ENCODE peak calls at places on chromosomes 3 and 15, in four cellular contexts. One of them, this sample, is unnamed.

GRCh38 chr3:124928333-124929202 is 6.0 kb downstream of the MUC13 start:
- DNase-seq in transverse colon: peak; percentile 74
- DNase-seq in GM23338: peak; percentile 81
- DNase-seq in psoas muscle: peak; percentile 46
- DNase-seq in this sample: peak; percentile 73

GRCh38 chr15:42324308-42324707 is 35.0 kb upstream of the CAPN3 start:
- DNase-seq in psoas muscle: no peak
- DNase-seq in transverse colon: no peak
- DNase-seq in GM23338: no peak
- DNase-seq in this sample: no peak

GRCh38 chr3:138921316-138922292 is 25.3 kb downstream of the FOXL2 start:
- DNase-seq in GM23338: no peak
- DNase-seq in transverse colon: no peak
- DNase-seq in psoas muscle: no peak
- DNase-seq in this sample: peak; percentile 78

GRCh38 chr15:70266412-70267089 is 168.8 kb upstream of the TLE3 start:
- DNase-seq in psoas muscle: peak; percentile 81
- DNase-seq in transverse colon: peak; percentile 49
- DNase-seq in GM23338: no peak
- DNase-seq in this sample: peak; percentile 71

GRCh38 chr15:40766194-40766830 is 2.4 kb downstream of the GCHFR start:
- DNase-seq in psoas muscle: no peak
- DNase-seq in GM23338: no peak
- DNase-seq in transverse colon: no peak
- DNase-seq in this sample: no peak

GRCh38 chr3:43309372-43310305 is 23.3 kb downstream of the SNRK start:
- DNase-seq in GM23338: no peak
- DNase-seq in psoas muscle: no peak
- DNase-seq in transverse colon: no peak
- DNase-seq in this sample: no peak

GRCh38 chr15:63018639-63019038 is 23.9 kb upstream of the TPM1 start:
- DNase-seq in transverse colon: no peak
- DNase-seq in psoas muscle: no peak
- DNase-seq in GM23338: no peak
- DNase-seq in this sample: no peak

GRCh38 chr3:126039870-126040269 is 44.1 kb downstream of the SLC41A3 start:
- DNase-seq in psoas muscle: no peak
- DNase-seq in transverse colon: no peak
- DNase-seq in GM23338: no peak
- DNase-seq in this sample: no peak

GRCh38 chr3:52774066-52774713 is 3.2 kb upstream of the ITIH1 start:
- DNase-seq in GM23338: no peak
- DNase-seq in psoas muscle: no peak
- DNase-seq in transverse colon: peak; percentile 2
- DNase-seq in this sample: no peak

GRCh38 chr3:155243512-155243921 is 50.0 kb downstream of the STRIT1 start:
- DNase-seq in transverse colon: no peak
- DNase-seq in GM23338: no peak
- DNase-seq in psoas muscle: no peak
- DNase-seq in this sample: no peak

GRCh38 chr3:27686642-27687041 is 35.5 kb downstream of the EOMES start:
- DNase-seq in transverse colon: no peak
- DNase-seq in psoas muscle: no peak
- DNase-seq in GM23338: no peak
- DNase-seq in this sample: no peak

GRCh38 chr3:152574461-152575079 is 260.4 kb upstream of the P2RY1 start:
- DNase-seq in GM23338: peak; percentile 74
- DNase-seq in transverse colon: peak; percentile 29
- DNase-seq in psoas muscle: peak; percentile 49
- DNase-seq in this sample: peak; percentile 60

GRCh38 chr15:35696767-35697231 is 150.8 kb upstream of the DPH6 start:
- DNase-seq in GM23338: peak; percentile 28
- DNase-seq in transverse colon: no peak
- DNase-seq in psoas muscle: no peak
- DNase-seq in this sample: no peak

GRCh38 chr3:5162102-5162501 is 25.4 kb upstream of the EDEM1 start:
- DNase-seq in GM23338: no peak
- DNase-seq in transverse colon: no peak
- DNase-seq in psoas muscle: no peak
- DNase-seq in this sample: no peak

GRCh38 chr3:98519351-98519750 is 3.4 kb downstream of the CLDND1 start:
- DNase-seq in transverse colon: no peak
- DNase-seq in GM23338: no peak
- DNase-seq in psoas muscle: no peak
- DNase-seq in this sample: no peak

GRCh38 chr3:14241716-14242115 is 63.1 kb downstream of the LSM3 start:
- DNase-seq in transverse colon: no peak
- DNase-seq in GM23338: no peak
- DNase-seq in psoas muscle: no peak
- DNase-seq in this sample: no peak

GRCh38 chr15:76147906-76148553 is 88.2 kb downstream of the TMEM266 start:
- DNase-seq in GM23338: peak; percentile 76
- DNase-seq in transverse colon: peak; percentile 63
- DNase-seq in psoas muscle: peak; percentile 64
- DNase-seq in this sample: peak; percentile 87

GRCh38 chr15:73081321-73081958 is 29.2 kb downstream of the NEO1 start:
- DNase-seq in transverse colon: no peak
- DNase-seq in GM23338: peak; percentile 74
- DNase-seq in psoas muscle: peak; percentile 8
- DNase-seq in this sample: peak; percentile 45

GRCh38 chr15:89898628-89899302 is 5.0 kb upstream of the AP3S2 start:
- DNase-seq in transverse colon: peak; percentile 53
- DNase-seq in psoas muscle: peak; percentile 30
- DNase-seq in GM23338: peak; percentile 88
- DNase-seq in this sample: peak; percentile 77

GRCh38 chr15:63169796-63170195 is 12.5 kb upstream of the RPS27L start:
- DNase-seq in GM23338: no peak
- DNase-seq in psoas muscle: peak; percentile 27
- DNase-seq in transverse colon: no peak
- DNase-seq in this sample: no peak

GRCh38 chr15:59456114-59456513 is 18.1 kb downstream of the FAM81A start:
- DNase-seq in psoas muscle: no peak
- DNase-seq in transverse colon: peak; percentile 89
- DNase-seq in GM23338: no peak
- DNase-seq in this sample: peak; percentile 84

GRCh38 chr3:123582315-123582714 is 2.5 kb downstream of the HACD2 start:
- DNase-seq in GM23338: no peak
- DNase-seq in psoas muscle: no peak
- DNase-seq in transverse colon: peak; percentile 29
- DNase-seq in this sample: no peak

GRCh38 chr15:80031841-80032240 is 27.6 kb upstream of the ZFAND6 start:
- DNase-seq in psoas muscle: no peak
- DNase-seq in transverse colon: peak; percentile 25
- DNase-seq in GM23338: no peak
- DNase-seq in this sample: no peak

GRCh38 chr3:149042766-149043386 is 43.5 kb downstream of the HLTF start:
- DNase-seq in transverse colon: no peak
- DNase-seq in GM23338: no peak
- DNase-seq in psoas muscle: no peak
- DNase-seq in this sample: no peak

GRCh38 chr15:46892621-46893160 is 824.6 kb upstream of the SEMA6D start:
- DNase-seq in transverse colon: no peak
- DNase-seq in psoas muscle: no peak
- DNase-seq in GM23338: no peak
- DNase-seq in this sample: no peak

GRCh38 chr3:23442598-23443383 is 239.7 kb downstream of the UBE2E2 start:
- DNase-seq in GM23338: peak; percentile 66
- DNase-seq in psoas muscle: no peak
- DNase-seq in transverse colon: no peak
- DNase-seq in this sample: peak; percentile 4

GRCh38 chr3:13073042-13073906 is at the start of gene IQSEC1:
- DNase-seq in psoas muscle: peak; percentile 68
- DNase-seq in GM23338: peak; percentile 90
- DNase-seq in transverse colon: peak; percentile 65
- DNase-seq in this sample: no peak

GRCh38 chr3:24566927-24567326 is 72.3 kb upstream of the THRB start:
- DNase-seq in psoas muscle: no peak
- DNase-seq in transverse colon: no peak
- DNase-seq in GM23338: no peak
- DNase-seq in this sample: no peak

GRCh38 chr15:76871930-76872329 is 33.2 kb downstream of the SCAPER start:
- DNase-seq in GM23338: no peak
- DNase-seq in transverse colon: no peak
- DNase-seq in psoas muscle: no peak
- DNase-seq in this sample: no peak

GRCh38 chr3:179603831-179604230 is 607 bp downstream of the MRPL47 start:
- DNase-seq in transverse colon: no peak
- DNase-seq in GM23338: no peak
- DNase-seq in psoas muscle: no peak
- DNase-seq in this sample: no peak

GRCh38 chr3:179604336-179605078 is at the start of the genes MRPL47 and NDUFB5:
- DNase-seq in transverse colon: peak; percentile 96
- DNase-seq in psoas muscle: peak; percentile 93
- DNase-seq in GM23338: peak; percentile 99
- DNase-seq in this sample: peak; percentile 94

DNA sequence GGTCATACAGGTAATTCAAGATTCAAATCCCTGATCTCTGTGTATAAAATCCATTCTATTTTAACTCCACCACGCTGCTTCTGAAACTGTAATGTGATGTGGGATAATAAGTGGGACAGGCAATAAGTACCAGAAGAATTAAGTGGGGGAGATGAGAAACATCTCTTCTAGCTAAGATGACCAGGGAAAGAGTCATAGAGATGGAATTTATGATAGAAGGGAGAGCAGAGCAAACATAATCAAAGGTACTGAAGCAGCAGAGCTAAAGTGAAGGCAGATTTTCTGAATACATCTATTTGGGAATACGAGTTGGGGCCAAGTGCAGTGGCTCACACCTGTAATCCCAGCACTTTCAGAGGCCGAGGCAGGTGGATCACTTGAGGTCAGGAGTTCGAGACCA is 4.9 kb downstream of the MRPL47 start:
- DNase-seq in psoas muscle: no peak
- DNase-seq in transverse colon: no peak
- DNase-seq in GM23338: no peak
- DNase-seq in this sample: no peak
- TF ChIP-seq CTCF in psoas muscle: no peak
- TF ChIP-seq CTCF in transverse colon: no peak
- TF ChIP-seq CTCF in GM23338: no peak
- TF ChIP-seq CTCF in this sample: no peak

DNA sequence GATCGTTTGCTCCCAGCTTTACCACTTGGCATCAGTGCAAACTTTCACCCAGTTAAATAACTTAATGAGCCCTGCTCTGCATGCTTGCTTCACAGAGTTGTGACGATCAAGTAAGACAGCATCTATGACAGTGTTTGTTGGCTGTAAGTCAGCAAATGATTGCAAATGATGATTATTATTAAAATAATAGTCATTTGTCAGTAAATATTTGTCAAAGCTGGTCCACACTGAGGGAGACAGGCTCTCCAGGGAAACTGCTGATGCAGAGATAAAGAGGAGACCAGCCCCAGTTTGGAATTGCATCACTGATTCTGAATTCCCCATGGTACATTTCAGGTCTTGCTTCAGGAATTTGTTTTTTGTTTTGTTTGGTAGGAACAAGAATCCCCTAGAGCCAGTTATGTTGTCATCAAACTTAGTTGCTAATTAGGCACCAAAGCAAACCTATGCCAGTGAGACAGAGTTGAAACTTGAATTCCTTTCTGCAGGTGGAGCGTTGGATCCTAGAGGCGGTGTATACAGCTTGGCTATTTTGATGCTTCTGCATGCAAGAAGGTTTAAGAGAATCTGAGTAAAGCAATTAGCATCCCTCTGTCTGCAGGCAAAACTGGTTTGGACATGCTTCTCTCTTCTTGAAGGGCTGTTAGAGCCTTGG is 338.7 kb upstream of the TPRG1 start:
- DNase-seq in GM23338: peak; percentile 48
- DNase-seq in psoas muscle: no peak
- DNase-seq in transverse colon: no peak
- DNase-seq in this sample: no peak
- TF ChIP-seq CTCF in GM23338: no peak
- TF ChIP-seq CTCF in psoas muscle: no peak
- TF ChIP-seq CTCF in transverse colon: no peak
- TF ChIP-seq CTCF in this sample: no peak

DNA sequence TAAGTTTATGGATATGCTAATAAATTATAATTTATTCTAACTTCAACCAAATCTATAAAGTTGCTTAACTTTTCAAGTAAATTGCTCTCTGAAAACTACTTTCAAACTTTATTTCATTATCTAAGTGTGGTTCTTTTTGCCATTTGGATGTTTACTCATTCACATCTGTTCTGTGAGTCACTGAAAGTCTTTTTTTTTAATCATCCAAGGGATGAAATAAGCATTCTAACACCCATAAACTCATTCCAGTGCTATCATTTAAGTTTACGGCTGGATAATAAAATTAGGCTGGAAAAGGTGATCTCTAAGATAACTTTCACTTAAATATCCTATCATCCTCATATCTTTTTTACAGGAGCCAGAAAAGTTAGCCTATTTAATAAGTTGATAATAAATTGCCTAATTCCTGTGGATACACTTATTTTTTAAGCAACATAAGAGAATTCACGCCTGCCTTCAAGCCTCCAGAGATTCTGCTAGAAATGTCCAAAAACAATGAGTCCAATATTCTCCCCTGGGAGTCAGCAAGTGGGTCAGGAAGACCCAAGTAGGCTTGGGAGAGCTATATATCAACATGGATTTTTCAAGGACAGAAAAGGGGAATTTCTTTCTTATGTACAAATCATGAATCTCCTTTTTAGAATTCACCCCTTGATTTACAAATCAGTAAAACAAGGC is 25.8 kb downstream of the SCG3 start:
- DNase-seq in GM23338: no peak
- DNase-seq in transverse colon: no peak
- DNase-seq in psoas muscle: no peak
- DNase-seq in this sample: no peak
- TF ChIP-seq CTCF in GM23338: no peak
- TF ChIP-seq CTCF in transverse colon: no peak
- TF ChIP-seq CTCF in psoas muscle: no peak
- TF ChIP-seq CTCF in this sample: no peak

GRCh38 chr3:106822204-106822603 is 555.0 kb upstream of the CCDC54 start:
- DNase-seq in GM23338: no peak
- DNase-seq in psoas muscle: no peak
- DNase-seq in transverse colon: no peak
- DNase-seq in this sample: no peak

GRCh38 chr3:106825962-106826605 is 551.2 kb upstream of the CCDC54 start:
- DNase-seq in GM23338: peak; percentile 52
- DNase-seq in transverse colon: no peak
- DNase-seq in psoas muscle: no peak
- DNase-seq in this sample: no peak

GRCh38 chr3:106823706-106824105 is 553.5 kb upstream of the CCDC54 start:
- DNase-seq in psoas muscle: no peak
- DNase-seq in transverse colon: no peak
- DNase-seq in GM23338: no peak
- DNase-seq in this sample: no peak

GRCh38 chr3:106826861-106827311 is 550.4 kb upstream of the CCDC54 start:
- DNase-seq in transverse colon: no peak
- DNase-seq in psoas muscle: no peak
- DNase-seq in GM23338: no peak
- DNase-seq in this sample: no peak

DNA sequence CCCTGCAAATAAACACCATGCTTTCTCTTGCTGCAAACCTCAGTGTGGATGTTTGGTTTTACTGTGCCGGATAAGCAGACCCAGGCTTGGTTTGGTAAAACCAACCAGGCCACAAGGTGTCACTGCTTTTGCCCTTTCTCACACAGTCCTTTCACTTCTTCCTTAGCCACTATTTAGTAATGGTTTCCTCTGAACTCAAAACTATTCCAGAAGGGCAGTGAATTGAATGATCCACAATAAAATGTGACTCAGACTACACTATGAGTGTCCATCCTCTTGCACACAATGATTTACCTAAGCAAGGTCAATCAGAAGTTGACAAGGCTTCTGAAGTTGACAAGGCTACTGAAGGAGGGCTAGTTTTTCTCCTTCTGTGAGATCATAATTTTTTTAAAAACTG is 552.4 kb upstream of the CCDC54 start:
- DNase-seq in psoas muscle: no peak
- DNase-seq in GM23338: peak; percentile 61
- DNase-seq in transverse colon: no peak
- DNase-seq in this sample: peak; percentile 12
- TF ChIP-seq CTCF in psoas muscle: peak; percentile 19
- TF ChIP-seq CTCF in GM23338: peak; percentile 79
- TF ChIP-seq CTCF in transverse colon: no peak
- TF ChIP-seq CTCF in this sample: no peak

This sample was measured in Calu3.